ENCODE peak calls at places on chromosomes 5 and 9, in four cellular contexts. S is GM12865, K is fibroblast of pulmonary artery, X is mesendoderm. Z is an unnamed sample.
A peak's percentile ranks its signal among the peaks of the same experiment; 100 is the strongest.

GRCh38 chr5:146753618-146754123 is 124.9 kb downstream of the PPP2R2B start:
- DNase-seq in S (no peak), K (no peak), X (no peak), Z (no peak)

GRCh38 chr9:20962487-20962886 is 69.0 kb downstream of the HACD4 start:
- DNase-seq in S (no peak), K (no peak), X (no peak), Z (no peak)

GRCh38 chr9:124493794-124494479 is 13.3 kb downstream of the NR5A1 start:
- DNase-seq in S (peak; percentile 51), K (no peak), X (no peak), Z (no peak)

GRCh38 chr9:108850293-108850897 is 5.4 kb downstream of the ACTL7B start:
- DNase-seq in S (peak; percentile 34), K (peak; percentile 66), X (peak; percentile 35), Z (no peak)

GRCh38 chr5:9058666-9059065 is 487.2 kb downstream of the SEMA5A start:
- DNase-seq in S (no peak), K (no peak), X (no peak), Z (no peak)

GRCh38 chr9:3920586-3921582 is 379.0 kb downstream of the GLIS3 start:
- DNase-seq in S (no peak), K (peak; percentile 39), X (no peak), Z (no peak)

GRCh38 chr5:126631920-126632319 is 31.2 kb downstream of the PHAX start:
- DNase-seq in S (no peak), K (no peak), X (no peak), Z (no peak)

GRCh38 chr5:57173026-57173317 is 887 bp upstream of the GPBP1 start:
- DNase-seq in S (no peak), K (no peak), X (no peak), Z (no peak)

GRCh38 chr5:42516282-42517042 is 93.2 kb downstream of the GHR start:
- DNase-seq in S (no peak), K (no peak), X (no peak), Z (no peak)

GRCh38 chr9:37283730-37284235 is 138.7 kb upstream of the GRHPR start:
- DNase-seq in S (peak; percentile 77), K (peak; percentile 38), X (no peak), Z (no peak)

GRCh38 chr5:80483636-80484232 is 4.2 kb upstream of the FAM151B start:
- DNase-seq in S (no peak), K (no peak), X (no peak), Z (no peak)

GRCh38 chr9:109278848-109279247 is 42.0 kb downstream of the EPB41L4B start:
- DNase-seq in S (no peak), K (no peak), X (no peak), Z (no peak)

DNA sequence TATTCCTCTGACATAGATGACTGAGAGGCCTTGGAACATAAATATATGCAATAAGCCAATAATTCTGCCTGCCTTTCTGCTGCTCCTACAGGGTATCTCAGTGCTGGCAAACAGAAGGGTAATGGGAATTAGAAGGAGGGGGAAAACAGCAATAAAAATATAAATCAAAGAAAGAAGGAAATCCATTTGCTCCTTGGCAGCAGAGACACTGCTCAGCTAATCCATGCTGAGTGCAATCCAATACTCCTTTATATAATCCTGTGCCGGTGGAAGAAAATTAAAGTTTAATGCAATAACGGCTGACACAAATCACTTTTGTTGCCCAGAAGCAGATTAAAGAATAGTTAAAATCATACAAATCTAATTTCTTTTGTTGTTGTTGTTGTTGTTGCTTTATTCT is 478.9 kb downstream of the SPATA31D1 start:
- DNase-seq in S (no peak), K (no peak), X (no peak), Z (no peak)
- H3K4me3 ChIP-seq in S (no peak overlapping the region), K (no peak overlapping the region), X (no peak overlapping the region), Z (no peak overlapping the region)

GRCh38 chr9:14203366-14204056 is 110.4 kb downstream of the NFIB start:
- DNase-seq in S (no peak), K (peak; percentile 62), X (no peak), Z (no peak)
- H3K4me3 ChIP-seq in S (no peak overlapping the region), K (no peak overlapping the region), X (no peak overlapping the region), Z (no peak overlapping the region)

GRCh38 chr9:133738039-133738805 is at the start of gene SARDH:
- DNase-seq in S (peak; percentile 29), K (peak; percentile 46), X (peak; percentile 91), Z (no peak)
- H3K4me3 ChIP-seq in S (peak within 1 kb of the TSS; percentile 15), K (peak within 1 kb of the TSS; percentile 50), X (no peak within 1 kb of the TSS), Z (peak within 1 kb of the TSS; percentile 57)

GRCh38 chr9:85172001-85172978 is 502.8 kb downstream of the NTRK2 start:
- DNase-seq in S (no peak), K (no peak), X (peak; percentile 13), Z (no peak)

GRCh38 chr9:85166808-85167545 is 497.4 kb downstream of the NTRK2 start:
- DNase-seq in S (no peak), K (no peak), X (peak; percentile 80), Z (no peak)

GRCh38 chr9:85173967-85174366 is 504.4 kb downstream of the NTRK2 start:
- DNase-seq in S (no peak), K (no peak), X (no peak), Z (no peak)

DNA sequence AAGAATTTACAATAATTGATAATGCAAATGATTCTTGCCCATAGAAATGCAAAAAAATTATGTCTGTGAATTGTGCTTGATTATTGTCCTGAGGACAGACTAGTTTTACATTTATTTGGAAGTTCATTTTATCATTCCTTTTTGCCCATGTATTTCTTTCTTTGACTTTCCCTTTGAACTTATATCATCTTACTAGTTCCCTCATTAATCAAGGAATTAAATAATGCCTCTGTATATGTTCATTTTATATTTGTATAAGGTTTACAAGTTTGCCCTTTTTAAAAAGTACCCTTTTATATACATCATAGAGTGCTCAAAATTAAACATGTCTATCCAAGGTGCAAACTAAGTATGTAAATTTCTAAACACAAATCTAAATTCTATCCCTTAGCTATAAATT is 501.6 kb downstream of the NTRK2 start:
- DNase-seq in S (no peak), K (no peak), X (no peak), Z (no peak)
- H3K4me3 ChIP-seq in S (no peak overlapping the region), K (no peak overlapping the region), X (no peak overlapping the region), Z (no peak overlapping the region)

GRCh38 chr9:91302831-91303230 is 58.9 kb downstream of the AUH start:
- DNase-seq in S (no peak), K (peak; percentile 79), X (no peak), Z (peak; percentile 60)
- H3K4me3 ChIP-seq in S (no peak overlapping the region), K (no peak overlapping the region), X (no peak overlapping the region), Z (no peak overlapping the region)

GRCh38 chr5:78641060-78641474 is 7.5 kb downstream of the LHFPL2 start:
- DNase-seq in S (no peak), K (no peak), X (no peak), Z (no peak)

GRCh38 chr5:78638973-78639669 is 9.5 kb downstream of the LHFPL2 start:
- DNase-seq in S (no peak), K (no peak), X (no peak), Z (no peak)

GRCh38 chr5:78639811-78640210 is 8.8 kb downstream of the LHFPL2 start:
- DNase-seq in S (no peak), K (peak; percentile 61), X (no peak), Z (no peak)

GRCh38 chr5:78642701-78643100 is 5.9 kb downstream of the LHFPL2 start:
- DNase-seq in S (no peak), K (no peak), X (no peak), Z (no peak)

GRCh38 chr5:78640622-78641021 is 8.0 kb downstream of the LHFPL2 start:
- DNase-seq in S (no peak), K (no peak), X (no peak), Z (no peak)
- H3K4me3 ChIP-seq in S (no peak overlapping the region), K (no peak overlapping the region), X (no peak overlapping the region), Z (no peak overlapping the region)

DNA sequence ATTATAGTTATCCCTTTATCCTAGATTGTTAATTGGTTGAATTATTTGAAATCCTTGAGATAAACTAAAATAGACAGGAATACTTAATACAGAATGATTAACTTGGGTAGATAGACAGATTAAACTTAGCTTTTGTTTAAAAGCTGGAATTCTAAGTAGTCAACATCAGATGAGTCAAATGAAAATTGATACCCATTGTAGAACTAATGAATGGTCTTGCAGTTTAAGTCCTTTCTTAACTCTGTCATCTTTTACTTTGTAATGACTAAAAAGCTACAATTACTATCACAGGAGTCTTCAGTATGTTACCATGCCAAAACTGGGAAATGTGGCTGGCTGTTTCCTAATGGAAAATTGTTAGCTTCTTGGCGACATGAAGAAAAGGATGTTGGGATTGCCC is 20.3 kb upstream of the ANXA1 start:
- DNase-seq in S (no peak), K (no peak), X (no peak), Z (no peak)
- H3K4me3 ChIP-seq in S (no peak overlapping the region), K (peak overlapping the region; percentile 63), X (no peak overlapping the region), Z (no peak overlapping the region)

DNA sequence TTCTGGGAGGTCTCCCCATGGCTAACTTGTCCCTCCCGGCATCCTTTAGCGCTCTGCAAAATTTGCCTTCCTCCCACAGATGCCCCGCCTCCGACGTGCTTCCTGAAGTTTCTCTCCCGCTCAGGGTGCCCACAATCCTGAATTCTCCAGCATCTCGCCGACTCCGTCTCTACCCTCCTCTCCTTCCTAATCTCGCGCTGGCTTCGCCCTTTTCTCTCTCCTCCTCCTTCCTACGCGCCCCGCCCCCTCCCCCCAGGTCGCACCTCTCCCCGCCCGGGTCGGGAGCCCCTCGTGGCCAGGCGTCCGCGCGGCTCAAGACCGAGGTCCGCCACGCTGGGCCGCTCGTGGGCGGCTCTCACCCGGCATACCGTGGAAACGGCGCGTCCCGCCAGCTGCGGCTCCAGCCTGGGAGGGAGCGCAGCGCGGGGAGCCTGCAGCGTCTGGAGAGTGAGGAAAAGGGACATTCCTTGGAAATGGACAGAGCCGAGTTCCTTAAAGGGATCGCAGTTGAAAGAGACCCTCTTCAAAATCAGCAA is 4.8 kb upstream of the IRX2 start:
- DNase-seq in S (no peak), K (peak; percentile 52), X (peak; percentile 96), Z (no peak)
- H3K4me3 ChIP-seq in S (no peak overlapping the region), K (peak overlapping the region; percentile 35), X (peak overlapping the region; percentile 66), Z (no peak overlapping the region)

DNA sequence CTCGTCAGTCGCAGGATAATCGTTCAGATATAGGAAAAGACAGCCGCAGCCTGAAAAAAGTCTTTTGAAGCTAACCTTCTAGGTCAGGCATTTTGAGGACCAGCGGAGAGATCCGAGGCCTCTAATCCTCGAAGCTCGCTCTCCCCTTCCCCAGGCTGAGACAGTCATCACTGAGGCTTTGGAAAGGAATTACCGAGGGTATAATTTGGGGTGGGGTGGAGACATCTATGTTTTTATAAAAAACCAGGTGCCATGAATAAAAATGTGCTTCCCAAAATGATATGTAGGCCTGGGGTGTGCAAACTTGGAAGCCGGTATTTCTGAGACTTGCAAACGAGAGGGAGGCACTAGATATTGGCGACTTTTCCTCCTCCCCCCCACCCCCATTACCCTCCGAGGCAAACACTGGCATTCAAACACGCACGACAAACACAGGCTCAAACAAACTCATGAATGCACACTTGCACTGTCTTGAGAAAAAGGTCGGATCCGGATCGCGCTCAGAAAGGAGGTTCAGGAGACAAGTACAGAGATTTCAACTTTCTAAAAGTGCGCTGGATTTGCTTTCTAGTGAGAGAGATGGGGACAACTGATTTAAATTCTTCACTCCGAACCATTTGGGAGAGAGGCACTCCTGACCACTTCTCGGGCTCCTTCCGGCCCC is 935 bp upstream of the MSX2 start:
- DNase-seq in S (no peak), K (no peak), X (no peak), Z (no peak)
- H3K4me3 ChIP-seq in S (no peak overlapping the region), K (peak overlapping the region; percentile 62), X (peak overlapping the region; percentile 52), Z (no peak overlapping the region)

GRCh38 chr5:50439221-50439620 is 1.9 kb downstream of the EMB start:
- DNase-seq in S (no peak), K (no peak), X (no peak), Z (no peak)
- H3K4me3 ChIP-seq in S (no peak overlapping the region), K (no peak overlapping the region), X (no peak overlapping the region), Z (no peak overlapping the region)

Z was measured in AG04450.